ENCODE peak calls at places on chromosomes 7 and 10, in ten cellular contexts. One of them, this sample, is unnamed.

GRCh38 chr10:98461500-98461842 is 14.7 kb upstream of the HPS1 start:
- DNase-seq in mesothelial cell of epicardium: no peak
- DNase-seq in iris pigment epithelial cell: no peak
- DNase-seq in stimulated activated naive CD4-positive, alpha-beta T cell: no peak
- DNase-seq in T-helper 2 cell: no peak
- DNase-seq in NCI-H82: no peak
- DNase-seq in islet precursor cell: no peak
- DNase-seq in coronary artery: no peak
- DNase-seq in stimulated activated CD4-positive, alpha-beta T cell treated with anti-CD3 and anti-CD28 coated beads, Interleukin-4, amount 100 ng/mL, for 24 hours: no peak
- DNase-seq in ELR: no peak
- DNase-seq in this sample: no peak

GRCh38 chr7:90230834-90231233 is 14.1 kb upstream of the CFAP69 start:
- DNase-seq in ELR: no peak
- DNase-seq in T-helper 2 cell: no peak
- DNase-seq in islet precursor cell: no peak
- DNase-seq in coronary artery: no peak
- DNase-seq in stimulated activated naive CD4-positive, alpha-beta T cell: no peak
- DNase-seq in stimulated activated CD4-positive, alpha-beta T cell treated with anti-CD3 and anti-CD28 coated beads, Interleukin-4, amount 100 ng/mL, for 24 hours: no peak
- DNase-seq in mesothelial cell of epicardium: no peak
- DNase-seq in iris pigment epithelial cell: no peak
- DNase-seq in NCI-H82: no peak
- DNase-seq in this sample: no peak

GRCh38 chr7:128833148-128833938 is 3.1 kb downstream of the FLNC start:
- DNase-seq in stimulated activated CD4-positive, alpha-beta T cell treated with anti-CD3 and anti-CD28 coated beads, Interleukin-4, amount 100 ng/mL, for 24 hours: no peak
- DNase-seq in stimulated activated naive CD4-positive, alpha-beta T cell: no peak
- DNase-seq in NCI-H82: peak; percentile 97
- DNase-seq in iris pigment epithelial cell: peak; percentile 90
- DNase-seq in mesothelial cell of epicardium: no peak
- DNase-seq in islet precursor cell: peak; percentile 68
- DNase-seq in coronary artery: no peak
- DNase-seq in ELR: peak; percentile 76
- DNase-seq in T-helper 2 cell: no peak
- DNase-seq in this sample: peak; percentile 53

GRCh38 chr7:103075337-103075918 is 488 bp downstream of the ARMC10 start:
- DNase-seq in stimulated activated CD4-positive, alpha-beta T cell treated with anti-CD3 and anti-CD28 coated beads, Interleukin-4, amount 100 ng/mL, for 24 hours: peak; percentile 83
- DNase-seq in islet precursor cell: peak; percentile 77
- DNase-seq in coronary artery: peak; percentile 84
- DNase-seq in NCI-H82: peak; percentile 65
- DNase-seq in stimulated activated naive CD4-positive, alpha-beta T cell: peak; percentile 73
- DNase-seq in T-helper 2 cell: peak; percentile 52
- DNase-seq in ELR: peak; percentile 60
- DNase-seq in mesothelial cell of epicardium: peak; percentile 46
- DNase-seq in iris pigment epithelial cell: peak; percentile 77
- DNase-seq in this sample: peak; percentile 66

GRCh38 chr10:47164800-47165128 is 135.2 kb upstream of the GDF10 start:
- DNase-seq in ELR: peak; percentile 82
- DNase-seq in stimulated activated CD4-positive, alpha-beta T cell treated with anti-CD3 and anti-CD28 coated beads, Interleukin-4, amount 100 ng/mL, for 24 hours: no peak
- DNase-seq in mesothelial cell of epicardium: no peak
- DNase-seq in iris pigment epithelial cell: no peak
- DNase-seq in NCI-H82: no peak
- DNase-seq in stimulated activated naive CD4-positive, alpha-beta T cell: no peak
- DNase-seq in islet precursor cell: no peak
- DNase-seq in T-helper 2 cell: no peak
- DNase-seq in coronary artery: no peak
- DNase-seq in this sample: no peak

GRCh38 chr10:113000876-113001598 is 51.0 kb downstream of the TCF7L2 start:
- DNase-seq in stimulated activated CD4-positive, alpha-beta T cell treated with anti-CD3 and anti-CD28 coated beads, Interleukin-4, amount 100 ng/mL, for 24 hours: no peak
- DNase-seq in NCI-H82: no peak
- DNase-seq in stimulated activated naive CD4-positive, alpha-beta T cell: no peak
- DNase-seq in iris pigment epithelial cell: no peak
- DNase-seq in ELR: no peak
- DNase-seq in coronary artery: no peak
- DNase-seq in mesothelial cell of epicardium: peak; percentile 33
- DNase-seq in T-helper 2 cell: no peak
- DNase-seq in islet precursor cell: peak; percentile 87
- DNase-seq in this sample: no peak

GRCh38 chr10:9757176-9757575 is 1260.5 kb upstream of the CELF2 start:
- DNase-seq in ELR: no peak
- DNase-seq in iris pigment epithelial cell: no peak
- DNase-seq in coronary artery: no peak
- DNase-seq in mesothelial cell of epicardium: no peak
- DNase-seq in NCI-H82: no peak
- DNase-seq in islet precursor cell: no peak
- DNase-seq in T-helper 2 cell: no peak
- DNase-seq in stimulated activated naive CD4-positive, alpha-beta T cell: no peak
- DNase-seq in stimulated activated CD4-positive, alpha-beta T cell treated with anti-CD3 and anti-CD28 coated beads, Interleukin-4, amount 100 ng/mL, for 24 hours: no peak
- DNase-seq in this sample: no peak

GRCh38 chr10:113060221-113061053 is 110.4 kb downstream of the TCF7L2 start:
- DNase-seq in iris pigment epithelial cell: no peak
- DNase-seq in ELR: no peak
- DNase-seq in T-helper 2 cell: no peak
- DNase-seq in coronary artery: no peak
- DNase-seq in NCI-H82: no peak
- DNase-seq in stimulated activated CD4-positive, alpha-beta T cell treated with anti-CD3 and anti-CD28 coated beads, Interleukin-4, amount 100 ng/mL, for 24 hours: no peak
- DNase-seq in mesothelial cell of epicardium: no peak
- DNase-seq in islet precursor cell: no peak
- DNase-seq in stimulated activated naive CD4-positive, alpha-beta T cell: no peak
- DNase-seq in this sample: no peak

GRCh38 chr7:47988496-47989386 is 9.3 kb upstream of the HUS1 start:
- DNase-seq in T-helper 2 cell: no peak
- DNase-seq in stimulated activated naive CD4-positive, alpha-beta T cell: no peak
- DNase-seq in mesothelial cell of epicardium: no peak
- DNase-seq in iris pigment epithelial cell: no peak
- DNase-seq in stimulated activated CD4-positive, alpha-beta T cell treated with anti-CD3 and anti-CD28 coated beads, Interleukin-4, amount 100 ng/mL, for 24 hours: no peak
- DNase-seq in coronary artery: no peak
- DNase-seq in NCI-H82: peak; percentile 71
- DNase-seq in islet precursor cell: peak; percentile 60
- DNase-seq in ELR: peak; percentile 56
- DNase-seq in this sample: no peak

GRCh38 chr10:70256463-70256862 is 23.2 kb upstream of the PPA1 start:
- DNase-seq in stimulated activated CD4-positive, alpha-beta T cell treated with anti-CD3 and anti-CD28 coated beads, Interleukin-4, amount 100 ng/mL, for 24 hours: no peak
- DNase-seq in ELR: no peak
- DNase-seq in islet precursor cell: no peak
- DNase-seq in T-helper 2 cell: no peak
- DNase-seq in iris pigment epithelial cell: no peak
- DNase-seq in coronary artery: no peak
- DNase-seq in NCI-H82: no peak
- DNase-seq in stimulated activated naive CD4-positive, alpha-beta T cell: no peak
- DNase-seq in mesothelial cell of epicardium: no peak
- DNase-seq in this sample: no peak

GRCh38 chr10:123558651-123559050 is 107.5 kb upstream of the GPR26 start:
- DNase-seq in islet precursor cell: peak; percentile 48
- DNase-seq in ELR: no peak
- DNase-seq in coronary artery: peak; percentile 33
- DNase-seq in stimulated activated naive CD4-positive, alpha-beta T cell: no peak
- DNase-seq in mesothelial cell of epicardium: no peak
- DNase-seq in iris pigment epithelial cell: no peak
- DNase-seq in T-helper 2 cell: no peak
- DNase-seq in stimulated activated CD4-positive, alpha-beta T cell treated with anti-CD3 and anti-CD28 coated beads, Interleukin-4, amount 100 ng/mL, for 24 hours: no peak
- DNase-seq in NCI-H82: no peak
- DNase-seq in this sample: no peak

GRCh38 chr7:157357129-157358040 is 20.6 kb downstream of the DNAJB6 start:
- DNase-seq in T-helper 2 cell: no peak
- DNase-seq in coronary artery: no peak
- DNase-seq in stimulated activated naive CD4-positive, alpha-beta T cell: no peak
- DNase-seq in islet precursor cell: no peak
- DNase-seq in iris pigment epithelial cell: no peak
- DNase-seq in stimulated activated CD4-positive, alpha-beta T cell treated with anti-CD3 and anti-CD28 coated beads, Interleukin-4, amount 100 ng/mL, for 24 hours: no peak
- DNase-seq in NCI-H82: no peak
- DNase-seq in mesothelial cell of epicardium: no peak
- DNase-seq in ELR: no peak
- DNase-seq in this sample: no peak

GRCh38 chr10:51090190-51090589 is 15.9 kb downstream of the PRKG1 start:
- DNase-seq in T-helper 2 cell: no peak
- DNase-seq in ELR: no peak
- DNase-seq in islet precursor cell: no peak
- DNase-seq in NCI-H82: no peak
- DNase-seq in stimulated activated CD4-positive, alpha-beta T cell treated with anti-CD3 and anti-CD28 coated beads, Interleukin-4, amount 100 ng/mL, for 24 hours: no peak
- DNase-seq in stimulated activated naive CD4-positive, alpha-beta T cell: no peak
- DNase-seq in mesothelial cell of epicardium: no peak
- DNase-seq in coronary artery: no peak
- DNase-seq in iris pigment epithelial cell: peak; percentile 57
- DNase-seq in this sample: no peak

GRCh38 chr10:87706731-87707130 is 47.1 kb downstream of the PAPSS2 start:
- DNase-seq in ELR: no peak
- DNase-seq in iris pigment epithelial cell: no peak
- DNase-seq in T-helper 2 cell: no peak
- DNase-seq in stimulated activated naive CD4-positive, alpha-beta T cell: no peak
- DNase-seq in mesothelial cell of epicardium: no peak
- DNase-seq in coronary artery: no peak
- DNase-seq in stimulated activated CD4-positive, alpha-beta T cell treated with anti-CD3 and anti-CD28 coated beads, Interleukin-4, amount 100 ng/mL, for 24 hours: no peak
- DNase-seq in NCI-H82: no peak
- DNase-seq in islet precursor cell: no peak
- DNase-seq in this sample: no peak

GRCh38 chr7:157602156-157602555 is 265.4 kb downstream of the DNAJB6 start:
- DNase-seq in ELR: no peak
- DNase-seq in stimulated activated CD4-positive, alpha-beta T cell treated with anti-CD3 and anti-CD28 coated beads, Interleukin-4, amount 100 ng/mL, for 24 hours: no peak
- DNase-seq in islet precursor cell: no peak
- DNase-seq in stimulated activated naive CD4-positive, alpha-beta T cell: no peak
- DNase-seq in iris pigment epithelial cell: no peak
- DNase-seq in mesothelial cell of epicardium: no peak
- DNase-seq in coronary artery: no peak
- DNase-seq in NCI-H82: no peak
- DNase-seq in T-helper 2 cell: no peak
- DNase-seq in this sample: no peak

GRCh38 chr7:78634073-78634472 is 819.4 kb downstream of the MAGI2 start:
- DNase-seq in mesothelial cell of epicardium: no peak
- DNase-seq in islet precursor cell: no peak
- DNase-seq in coronary artery: no peak
- DNase-seq in iris pigment epithelial cell: no peak
- DNase-seq in ELR: no peak
- DNase-seq in stimulated activated naive CD4-positive, alpha-beta T cell: no peak
- DNase-seq in NCI-H82: no peak
- DNase-seq in stimulated activated CD4-positive, alpha-beta T cell treated with anti-CD3 and anti-CD28 coated beads, Interleukin-4, amount 100 ng/mL, for 24 hours: no peak
- DNase-seq in T-helper 2 cell: no peak
- DNase-seq in this sample: no peak

GRCh38 chr10:116201011-116201410 is 72.0 kb downstream of the GFRA1 start:
- DNase-seq in mesothelial cell of epicardium: no peak
- DNase-seq in islet precursor cell: no peak
- DNase-seq in T-helper 2 cell: no peak
- DNase-seq in ELR: peak; percentile 34
- DNase-seq in stimulated activated naive CD4-positive, alpha-beta T cell: no peak
- DNase-seq in NCI-H82: no peak
- DNase-seq in coronary artery: no peak
- DNase-seq in iris pigment epithelial cell: peak; percentile 83
- DNase-seq in stimulated activated CD4-positive, alpha-beta T cell treated with anti-CD3 and anti-CD28 coated beads, Interleukin-4, amount 100 ng/mL, for 24 hours: no peak
- DNase-seq in this sample: no peak

GRCh38 chr10:93166116-93166515 is 92.4 kb downstream of the CYP26A1 start:
- DNase-seq in T-helper 2 cell: no peak
- DNase-seq in stimulated activated CD4-positive, alpha-beta T cell treated with anti-CD3 and anti-CD28 coated beads, Interleukin-4, amount 100 ng/mL, for 24 hours: no peak
- DNase-seq in islet precursor cell: no peak
- DNase-seq in NCI-H82: no peak
- DNase-seq in ELR: no peak
- DNase-seq in stimulated activated naive CD4-positive, alpha-beta T cell: no peak
- DNase-seq in coronary artery: no peak
- DNase-seq in iris pigment epithelial cell: no peak
- DNase-seq in mesothelial cell of epicardium: no peak
- DNase-seq in this sample: no peak

GRCh38 chr10:16441106-16441850 is 4.5 kb downstream of the PTER start:
- DNase-seq in T-helper 2 cell: no peak
- DNase-seq in coronary artery: no peak
- DNase-seq in islet precursor cell: no peak
- DNase-seq in stimulated activated naive CD4-positive, alpha-beta T cell: no peak
- DNase-seq in iris pigment epithelial cell: peak; percentile 64
- DNase-seq in ELR: peak; percentile 55
- DNase-seq in NCI-H82: peak; percentile 14
- DNase-seq in stimulated activated CD4-positive, alpha-beta T cell treated with anti-CD3 and anti-CD28 coated beads, Interleukin-4, amount 100 ng/mL, for 24 hours: no peak
- DNase-seq in mesothelial cell of epicardium: no peak
- DNase-seq in this sample: no peak

This sample was measured in NCI-H345.